ENCODE peak calls at places on chromosomes 11 and 22, in four cellular contexts. O is left ventricle myocardium inferior, H is uterus, N is aorta. T is an unnamed sample. For H3K9me3, the result is how much of the 10 kb centered on the place peaks cover.

GRCh38 chr22:49724030-49724892 is 103.4 kb downstream of the BRD1 start:
- DNase-seq in O (no peak), H (no peak), N (no peak), T (no peak)

GRCh38 chr11:103633037-103633788 is 403.2 kb upstream of the DDI1 start:
- DNase-seq in O (no peak), H (no peak), N (no peak), T (no peak)

GRCh38 chr22:29907753-29908515 is 25.0 kb downstream of the MTMR3 start:
- DNase-seq in O (peak), H (peak), N (peak), T (no peak)

GRCh38 chr11:36312593-36312990 is 16.5 kb downstream of the PRR5L start:
- DNase-seq in O (no peak), H (no peak), N (no peak), T (no peak)

GRCh38 chr11:118438314-118438931 is 2.1 kb downstream of the KMT2A start:
- DNase-seq in O (peak), H (peak), N (no peak), T (peak)

GRCh38 chr11:44938066-44938691 is 12.5 kb downstream of the TP53I11 start:
- DNase-seq in O (no peak), H (no peak), N (no peak), T (no peak)

GRCh38 chr11:27313157-27313821 is 49.7 kb downstream of the CCDC34 start:
- DNase-seq in O (no peak), H (no peak), N (no peak), T (no peak)

GRCh38 chr11:67400251-67400941 is 1.3 kb downstream of the PPP1CA start:
- DNase-seq in O (no peak), H (no peak), N (no peak), T (no peak)

GRCh38 chr11:9629064-9629463 is 34.8 kb upstream of the SWAP70 start:
- DNase-seq in O (no peak), H (no peak), N (no peak), T (no peak)

GRCh38 chr22:25417792-25418191 is 146.7 kb upstream of the GRK3 start:
- DNase-seq in O (no peak), H (no peak), N (no peak), T (no peak)

GRCh38 chr11:118908931-118909618 is 16.7 kb downstream of the BCL9L start:
- DNase-seq in O (peak), H (peak), N (peak), T (peak)

GRCh38 chr11:35682230-35683195 is 19.9 kb downstream of the TRIM44 start:
- DNase-seq in O (no peak), H (no peak), N (no peak), T (no peak)

GRCh38 chr11:103547691-103548090 is 438.5 kb downstream of the DYNC2H1 start:
- DNase-seq in O (no peak), H (no peak), N (no peak), T (no peak)

GRCh38 chr22:27407369-27407985 is 394.1 kb downstream of the MN1 start:
- DNase-seq in O (no peak), H (no peak), N (no peak), T (no peak)

GRCh38 chr11:108019870-108020540 is 11.3 kb downstream of the CUL5 start:
- DNase-seq in O (no peak), H (no peak), N (no peak), T (no peak)

GRCh38 chr11:118224512-118225180 is at the start of gene JAML:
- DNase-seq in O (no peak), H (no peak), N (no peak), T (peak)

GRCh38 chr11:2666828-2667570 is 32.8 kb downstream of the KCNQ1OT1 start:
- DNase-seq in O (no peak), H (peak), N (peak), T (no peak)

GRCh38 chr11:16804104-16804947 is 65.9 kb downstream of the C11orf58 start:
- DNase-seq in O (no peak), H (no peak), N (no peak), T (no peak)

GRCh38 chr22:46303347-46303965 is 6.8 kb downstream of the GTSE1 start:
- DNase-seq in O (no peak), H (no peak), N (no peak), T (no peak)

GRCh38 chr11:94794287-94795168 is 26.4 kb downstream of the AMOTL1 start:
- DNase-seq in O (peak), H (peak), N (peak), T (no peak)

GRCh38 chr22:19287076-19287724 is 4.3 kb downstream of the CLTCL1 start:
- DNase-seq in O (no peak), H (no peak), N (no peak), T (no peak)

GRCh38 chr22:33923660-33924246 is 3.5 kb upstream of the LARGE1 start:
- DNase-seq in O (no peak), H (peak), N (no peak), T (no peak)

GRCh38 chr22:28448625-28449024 is 231.0 kb downstream of the TTC28 start:
- DNase-seq in O (no peak), H (no peak), N (no peak), T (no peak)

GRCh38 chr11:78290293-78291176 is 101.8 kb downstream of the USP35 start:
- DNase-seq in O (no peak), H (no peak), N (no peak), T (no peak)

GRCh38 chr22:44409691-44410316 is 88.2 kb downstream of the RTL6 start:
- DNase-seq in O (no peak), H (no peak), N (peak), T (no peak)

GRCh38 chr11:17897495-17897894 is 115.4 kb downstream of the SERGEF start:
- DNase-seq in O (no peak), H (no peak), N (no peak), T (no peak)

GRCh38 chr11:82930229-82930628 is 28.7 kb downstream of the DDIAS start:
- DNase-seq in O (no peak), H (no peak), N (no peak), T (no peak)

GRCh38 chr11:62573006-62573591 is 592 bp downstream of the EEF1G start:
- DNase-seq in O (no peak), H (no peak), N (no peak), T (no peak)

GRCh38 chr11:27395556-27396258 is 32.7 kb upstream of the CCDC34 start:
- DNase-seq in O (no peak), H (no peak), N (no peak), T (no peak)

GRCh38 chr11:117837070-117837776 is 12.7 kb upstream of the FXYD2 start:
- DNase-seq in O (no peak), H (peak), N (peak), T (no peak)

DNA sequence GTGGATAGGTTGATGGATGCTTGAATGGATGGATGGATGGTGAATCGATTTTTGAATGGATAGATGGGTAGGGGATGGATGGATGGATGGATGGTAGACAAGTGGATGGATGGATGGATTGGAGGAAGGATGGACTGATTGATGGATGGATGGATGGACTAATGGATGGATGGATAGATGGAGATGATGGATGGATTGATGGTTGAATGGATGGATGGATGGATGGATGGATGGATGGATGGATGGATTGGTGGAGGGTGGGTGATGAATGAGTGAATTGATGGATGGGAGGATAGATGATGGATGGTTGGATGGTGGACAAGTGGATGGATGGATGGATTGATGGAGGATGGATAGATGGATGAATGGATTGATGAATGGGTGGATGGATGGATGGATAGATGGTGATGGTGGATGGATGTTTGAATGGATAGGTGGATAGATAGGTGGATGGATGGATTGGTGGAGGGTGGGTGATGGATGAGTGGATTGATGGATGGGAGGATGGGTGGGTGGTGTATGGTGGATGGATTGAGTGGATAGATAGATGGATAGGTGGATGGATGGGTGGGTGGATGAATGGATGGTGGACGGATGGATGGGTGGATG is 1140.9 kb downstream of the BRD1 start:
- DNase-seq in O (no peak), H (no peak), N (no peak), T (no peak)
- H3K9me3 ChIP-seq in O (under half), H (under half), N (under half), T (under half)

GRCh38 chr22:48393041-48393370 is 1434.7 kb downstream of the BRD1 start:
- DNase-seq in O (no peak), H (no peak), N (peak), T (no peak)
- H3K9me3 ChIP-seq in O (under half), H (under half), N (under half), T (under half)

GRCh38 chr11:101341578-101341977 is 212.0 kb upstream of the PGR start:
- DNase-seq in O (no peak), H (no peak), N (no peak), T (no peak)
- H3K9me3 ChIP-seq in O (under half), H (under half), N (under half), T (under half)

DNA sequence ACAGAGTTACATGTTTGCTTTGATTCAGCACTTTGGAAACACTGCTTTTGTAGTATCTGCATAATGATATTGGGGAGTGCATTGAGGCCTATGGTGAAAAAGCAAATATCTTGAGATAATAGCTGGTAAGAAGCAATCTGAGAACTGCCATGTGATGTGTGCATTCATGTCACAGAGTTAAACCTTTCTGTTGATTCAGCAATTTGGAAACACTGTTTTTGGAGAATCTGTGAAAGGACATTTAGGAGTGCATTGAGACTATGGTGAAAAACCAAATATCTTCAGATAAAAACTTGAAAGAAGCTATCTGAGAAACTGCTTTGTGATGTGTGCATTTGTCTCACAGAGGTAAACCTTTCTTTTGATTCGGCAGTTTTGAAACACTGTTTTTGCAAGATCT is 346.8 kb downstream of the OR4C45 start:
- DNase-seq in O (no peak), H (no peak), N (no peak), T (no peak)
- H3K9me3 ChIP-seq in O (half or more), H (under half), N (under half), T (under half)

GRCh38 chr22:22982616-22983015 is 87.7 kb upstream of the GNAZ start:
- DNase-seq in O (no peak), H (no peak), N (no peak), T (no peak)
- H3K9me3 ChIP-seq in O (under half), H (under half), N (under half), T (under half)

DNA sequence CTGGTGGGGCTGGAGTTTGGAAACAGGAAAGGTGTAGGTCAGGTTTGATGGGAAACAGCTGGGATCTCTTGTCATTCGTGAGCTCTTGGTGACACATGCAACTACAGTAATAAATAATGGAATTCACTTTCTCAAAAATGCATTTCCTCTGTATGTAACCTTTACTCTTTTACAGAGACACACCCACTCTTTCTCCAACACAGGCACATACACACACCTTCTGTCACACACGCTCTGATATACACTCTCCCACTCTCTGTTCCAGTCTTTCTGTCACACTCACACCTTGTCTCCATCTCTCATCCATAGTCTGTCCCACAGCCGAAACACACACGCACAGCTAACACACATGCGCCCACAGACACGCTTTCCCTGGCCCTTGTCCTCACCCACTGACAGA is 6.6 kb upstream of the C22orf42 start:
- DNase-seq in O (no peak), H (no peak), N (no peak), T (no peak)
- H3K9me3 ChIP-seq in O (under half), H (under half), N (under half), T (under half)

GRCh38 chr11:65314501-65315203 is at the start of gene CDC42EP2:
- DNase-seq in O (peak), H (peak), N (peak), T (peak)

GRCh38 chr11:65315204-65315865 is 669 bp downstream of the CDC42EP2 start:
- DNase-seq in O (peak), H (peak), N (peak), T (peak)

GRCh38 chr11:65316979-65317786 is 2.5 kb downstream of the CDC42EP2 start:
- DNase-seq in O (peak), H (peak), N (peak), T (no peak)

GRCh38 chr11:65315866-65316233 is 1.2 kb downstream of the CDC42EP2 start:
- DNase-seq in O (no peak), H (no peak), N (no peak), T (no peak)

GRCh38 chr11:65316311-65316978 is 1.8 kb downstream of the CDC42EP2 start:
- DNase-seq in O (peak), H (peak), N (no peak), T (no peak)
- H3K9me3 ChIP-seq in O (under half), H (under half), N (under half), T (under half)

GRCh38 chr22:40743740-40744139 is 64.5 kb downstream of the MCHR1 start:
- DNase-seq in O (no peak), H (no peak), N (no peak), T (no peak)

GRCh38 chr22:40739723-40740122 is 60.4 kb downstream of the MCHR1 start:
- DNase-seq in O (no peak), H (no peak), N (no peak), T (no peak)

GRCh38 chr22:40746428-40747220 is 67.3 kb downstream of the MCHR1 start:
- DNase-seq in O (no peak), H (no peak), N (no peak), T (no peak)

GRCh38 chr22:40741116-40741515 is 61.8 kb downstream of the MCHR1 start:
- DNase-seq in O (no peak), H (no peak), N (no peak), T (no peak)
- H3K9me3 ChIP-seq in O (under half), H (under half), N (under half), T (under half)